ENCODE peak calls at places on chromosomes 4 and X, in four cellular contexts. Q, D, V and F are unnamed samples.

GRCh38 chr4:129179276-129179675 is 83.3 kb downstream of the C4orf33 start:
- DNase-seq in Q (no peak), D (no peak), V (no peak), F (no peak)

GRCh38 chrX:45716747-45717146 is 516.1 kb upstream of the DIPK2B start:
- DNase-seq in Q (no peak), D (no peak), V (no peak), F (no peak)

GRCh38 chr4:94488667-94489066 is 36.9 kb downstream of the PDLIM5 start:
- DNase-seq in Q (no peak), D (no peak), V (no peak), F (no peak)

GRCh38 chrX:8194216-8194615 is 23.1 kb upstream of the VCX2 start:
- DNase-seq in Q (no peak), D (no peak), V (no peak), F (no peak)

GRCh38 chr4:1244978-1245471 is 3.9 kb downstream of the CTBP1 start:
- DNase-seq in Q (no peak), D (no peak), V (no peak), F (no peak)

GRCh38 chrX:39577976-39578962 is 519.5 kb downstream of the BCOR start:
- DNase-seq in Q (peak; percentile 8), D (peak; percentile 29), V (no peak), F (no peak)

GRCh38 chrX:40885984-40886383 is 150.6 kb upstream of the MED14 start:
- DNase-seq in Q (no peak), D (no peak), V (no peak), F (no peak)

GRCh38 chrX:23403849-23404248 is 69.2 kb downstream of the PTCHD1 start:
- DNase-seq in Q (no peak), D (no peak), V (no peak), F (peak; percentile 23)

GRCh38 chrX:120251471-120252011 is 929 bp downstream of the ZBTB33 start:
- DNase-seq in Q (peak; percentile 33), D (peak; percentile 15), V (peak; percentile 10), F (peak; percentile 19)

GRCh38 chr4:10104211-10104990 is 12.2 kb downstream of the WDR1 start:
- DNase-seq in Q (no peak), D (no peak), V (no peak), F (no peak)

GRCh38 chrX:45769919-45770582 is 569.4 kb upstream of the DIPK2B start:
- DNase-seq in Q (peak; percentile 94), D (peak; percentile 32), V (no peak), F (peak; percentile 86)

GRCh38 chr4:64781737-64782326 is 372.6 kb upstream of the TECRL start:
- DNase-seq in Q (peak; percentile 40), D (no peak), V (no peak), F (peak; percentile 36)

GRCh38 chrX:13373027-13373806 is 53.4 kb upstream of the ATXN3L start:
- DNase-seq in Q (no peak), D (no peak), V (no peak), F (no peak)